ENCODE peak calls at places on chromosomes 16 and 17, in six cellular contexts. S, B, K, M, A and L are unnamed samples.
A peak's percentile ranks its signal among the peaks of the same experiment; 100 is the strongest.

GRCh38 chr17:72677108-72677507 is 415.4 kb downstream of the SLC39A11 start:
- DNase-seq in B (no peak), M (no peak), S (no peak), A (no peak), K (no peak), L (no peak)

GRCh38 chr17:39225974-39226683 is 384 bp upstream of the STAC2 start:
- DNase-seq in B (peak; percentile 81), M (no peak), A (peak; percentile 46), S (peak; percentile 95), K (peak; percentile 38), L (no peak)

GRCh38 chr16:51849715-51850114 is 697.2 kb downstream of the TOX3 start:
- DNase-seq in B (no peak), S (no peak), K (no peak), A (no peak), M (no peak), L (no peak)

GRCh38 chr17:83198366-83199341 is 119.2 kb downstream of the METRNL start:
- DNase-seq in A (no peak), M (no peak), B (no peak), K (no peak), S (peak; percentile 17), L (no peak)

GRCh38 chr16:24539850-24540484 is 601 bp downstream of the RBBP6 start:
- DNase-seq in M (no peak), K (peak; percentile 67), S (peak; percentile 43), A (peak; percentile 69), B (no peak), L (peak; percentile 35)

GRCh38 chr17:56023851-56024250 is 129.4 kb upstream of the ANKFN1 start:
- DNase-seq in M (no peak), S (no peak), B (no peak), K (no peak), A (no peak), L (no peak)

GRCh38 chr16:31480851-31481250 is 2.1 kb upstream of the SLC5A2 start:
- DNase-seq in A (peak; percentile 59), M (no peak), K (no peak), B (no peak), S (no peak), L (no peak)

GRCh38 chr16:75376475-75376907 is 56.8 kb downstream of the CFDP1 start:
- DNase-seq in S (no peak), K (no peak), A (no peak), M (no peak), B (no peak), L (no peak)

GRCh38 chr16:84532299-84532724 is 27.9 kb upstream of the MEAK7 start:
- DNase-seq in S (peak; percentile 78), M (peak; percentile 55), A (peak; percentile 24), K (no peak), B (peak; percentile 87), L (no peak)

GRCh38 chr16:69311533-69312388 is 611 bp downstream of the VPS4A start:
- DNase-seq in B (no peak), K (peak; percentile 40), A (peak; percentile 46), M (no peak), S (peak; percentile 24), L (no peak)

GRCh38 chr17:6555331-6556120 is 829 bp downstream of the PITPNM3 start:
- DNase-seq in M (no peak), B (no peak), K (peak; percentile 55), A (peak; percentile 22), S (no peak), L (no peak)

GRCh38 chr16:71882505-71883192 is 1.3 kb downstream of the ZNF821 start:
- DNase-seq in S (peak; percentile 72), K (peak; percentile 74), M (peak; percentile 62), B (no peak), A (peak; percentile 82), L (peak; percentile 77)

GRCh38 chr16:68790130-68790761 is 53.1 kb upstream of the TANGO6 start:
- DNase-seq in A (peak; percentile 18), B (no peak), M (no peak), K (peak; percentile 65), S (peak; percentile 65), L (peak; percentile 78)

GRCh38 chr17:81652901-81653771 is 3.2 kb downstream of the PDE6G start:
- DNase-seq in K (no peak), B (no peak), M (no peak), A (no peak), S (no peak), L (no peak)

GRCh38 chr17:44038604-44039007 is 23.8 kb upstream of the TMEM101 start:
- DNase-seq in A (no peak), S (no peak), B (no peak), M (no peak), K (no peak), L (no peak)

GRCh38 chr17:73335591-73336503 is 24.0 kb upstream of the CDC42EP4 start:
- DNase-seq in A (peak; percentile 46), S (no peak), B (no peak), M (no peak), K (peak; percentile 34), L (no peak)

GRCh38 chr16:85610059-85610445 is 3.1 kb upstream of the GSE1 start:
- DNase-seq in K (peak; percentile 51), A (peak; percentile 25), S (peak; percentile 61), M (no peak), B (no peak), L (peak; percentile 8)

GRCh38 chr17:38461683-38462082 is 33.4 kb downstream of the ARHGAP23 start:
- DNase-seq in A (no peak), S (no peak), M (no peak), K (no peak), B (no peak), L (no peak)

GRCh38 chr17:48746916-48747444 is 18.4 kb upstream of the HOXB13 start:
- DNase-seq in K (no peak), M (no peak), B (no peak), S (no peak), A (no peak), L (no peak)

GRCh38 chr16:58393138-58393504 is 850 bp downstream of the GINS3 start:
- DNase-seq in A (no peak), M (no peak), B (no peak), K (no peak), S (no peak), L (no peak)

GRCh38 chr16:84175351-84176081 is 11.3 kb downstream of the TAF1C start:
- DNase-seq in K (peak; percentile 55), A (peak; percentile 58), M (peak; percentile 48), B (peak; percentile 34), S (no peak), L (peak; percentile 80)

GRCh38 chr17:78040561-78041400 is 82.3 kb downstream of the TNRC6C start:
- DNase-seq in S (peak; percentile 50), M (no peak), A (peak; percentile 41), K (peak; percentile 29), B (no peak), L (no peak)

GRCh38 chr17:48492401-48493298 is 38.2 kb downstream of the HOXB1 start:
- DNase-seq in A (peak; percentile 80), K (peak; percentile 69), M (no peak), S (peak; percentile 34), B (no peak), L (no peak)

GRCh38 chr16:86222965-86223551 is 287.3 kb upstream of the FOXF1 start:
- DNase-seq in S (no peak), K (peak; percentile 23), B (no peak), M (peak; percentile 13), A (no peak), L (no peak)

GRCh38 chr17:2718150-2718938 is 6.8 kb upstream of the CLUH start:
- DNase-seq in M (no peak), A (no peak), S (no peak), B (no peak), K (no peak), L (no peak)
- TF ChIP-seq POLR2AphosphoS5 in M (no peak), A (no peak), S (no peak), B (no peak), K (no peak), L (no peak)

DNA sequence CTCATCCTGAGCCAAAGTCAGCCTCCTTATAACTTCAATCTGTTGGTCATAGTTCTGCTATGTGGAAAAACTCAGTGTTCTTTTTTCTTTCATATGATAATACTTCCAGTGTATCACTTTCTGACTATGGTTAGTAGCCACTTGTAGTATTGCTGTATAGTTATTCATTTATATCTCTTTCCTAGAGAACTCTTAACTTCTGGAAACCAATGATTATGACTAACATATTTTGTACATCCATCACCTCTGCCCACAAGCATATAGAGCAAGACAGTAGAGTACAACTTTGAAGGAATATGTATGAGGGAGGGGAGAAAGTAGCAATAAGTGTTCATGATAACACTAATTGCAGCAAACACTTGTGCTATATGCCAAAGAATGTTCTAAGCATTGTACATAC is 38.6 kb downstream of the COX10 start:
- DNase-seq in S (no peak), B (no peak), K (no peak), A (no peak), M (no peak), L (no peak)
- TF ChIP-seq POLR2AphosphoS5 in S (no peak), B (no peak), K (no peak), A (no peak), M (no peak), L (no peak)

DNA sequence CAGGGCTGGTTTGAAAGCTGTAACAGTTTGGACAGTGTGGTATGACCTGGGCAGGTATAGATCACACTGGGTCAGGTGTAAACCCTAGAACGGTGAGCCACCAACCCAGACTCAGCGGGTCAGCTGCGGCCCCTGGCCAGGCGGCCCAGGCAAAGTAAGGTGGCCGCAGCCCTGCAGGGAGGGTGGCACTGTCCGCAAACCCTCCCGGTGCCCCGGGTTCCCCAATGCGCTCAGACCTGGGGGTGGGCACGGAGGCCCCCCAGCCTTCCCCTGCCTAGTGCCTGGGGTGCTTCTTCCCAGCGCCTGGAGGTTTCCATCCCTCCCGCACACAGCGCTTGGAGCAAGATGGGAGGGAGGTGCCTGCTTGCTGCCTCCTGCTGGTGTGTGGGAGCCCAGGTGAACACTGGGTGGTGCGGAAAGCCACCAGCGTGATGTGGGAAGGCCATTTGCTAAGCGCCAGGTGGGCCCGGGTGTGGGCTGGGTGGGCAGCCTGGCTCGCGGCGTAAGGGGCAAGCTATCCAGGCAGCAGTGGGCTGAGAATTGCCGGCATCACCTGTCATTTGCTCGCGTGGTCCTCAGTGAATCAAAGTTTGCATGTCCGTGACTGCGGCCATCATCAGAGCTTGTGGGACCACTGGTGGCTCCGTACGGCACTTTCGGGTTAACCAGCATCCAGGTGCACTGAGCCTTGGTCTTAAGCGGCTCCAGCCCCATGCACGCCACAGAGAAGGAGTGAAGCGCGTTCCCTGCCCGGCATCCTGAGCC is 47.3 kb upstream of the GNG13 start:
- DNase-seq in M (no peak), B (no peak), K (no peak), S (no peak), A (no peak), L (no peak)
- TF ChIP-seq POLR2AphosphoS5 in M (no peak), B (no peak), K (no peak), S (no peak), A (no peak), L (no peak)

DNA sequence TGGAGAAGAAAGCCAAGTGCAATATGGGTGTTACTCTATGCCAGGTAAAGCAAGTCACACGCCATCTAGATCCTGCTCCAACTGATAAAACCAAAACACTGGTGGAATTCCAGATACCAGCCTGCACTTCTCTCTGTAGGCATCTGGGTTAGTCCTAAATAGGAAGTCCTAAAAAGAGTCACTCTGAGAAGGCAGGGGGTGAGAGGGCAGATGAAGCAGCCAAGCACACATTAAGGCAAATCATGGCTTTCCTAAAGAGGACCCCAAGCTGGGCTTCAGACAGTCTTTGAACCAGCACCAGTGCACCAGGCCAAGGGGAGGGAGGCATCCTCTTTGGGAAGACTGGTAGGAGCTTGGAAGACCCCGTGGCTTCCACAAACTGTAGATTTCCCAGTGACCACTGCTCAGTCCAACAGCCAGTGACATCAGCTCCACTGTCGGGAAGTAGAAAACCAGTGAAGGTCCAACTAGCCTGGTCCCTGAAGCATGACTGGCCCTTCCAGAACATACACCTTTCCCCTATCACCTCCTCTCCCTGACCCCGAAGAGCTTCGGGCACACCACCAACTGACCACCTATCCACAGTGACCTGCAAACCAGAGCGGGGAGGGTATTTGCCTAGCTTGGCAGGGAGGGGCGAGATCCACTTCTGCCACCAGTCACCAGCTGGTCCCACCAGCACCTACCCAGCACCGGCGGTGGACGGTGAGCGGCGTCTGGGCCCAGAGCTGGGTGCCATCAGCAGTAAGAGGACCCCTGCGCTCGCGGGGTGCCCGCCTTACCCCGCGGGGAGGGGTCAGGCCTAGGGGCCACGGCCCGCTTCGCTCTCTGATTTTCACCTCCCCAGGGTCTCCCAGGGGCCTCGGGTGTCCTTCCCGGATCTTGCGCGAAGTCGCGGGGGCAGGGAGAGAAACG is 1.0 kb downstream of the LITAF start:
- DNase-seq in K (peak; percentile 42), M (no peak), S (peak; percentile 37), A (peak; percentile 51), B (no peak), L (peak; percentile 26)
- TF ChIP-seq POLR2AphosphoS5 in K (peak; percentile 25), M (no peak), S (peak; percentile 41), A (peak; percentile 22), B (no peak), L (no peak)